ENCODE peak calls at places on chromosomes 5 and 9, in six cellular contexts. I is neural progenitor cell, A is PC-3, J is HCT116, H is SK-N-SH, W is MM.1S. F is an unnamed sample.

GRCh38 chr9:131274674-131275331 is 1.5 kb downstream of the FAM78A start:
- DNase-seq in J (no peak), W (peak; percentile 67), I (no peak), A (no peak), H (no peak), F (no peak)

GRCh38 chr9:87714819-87715218 is 11.1 kb upstream of the CTSL start:
- DNase-seq in J (no peak), I (no peak), H (no peak), A (peak; percentile 68), W (no peak), F (peak; percentile 89)

GRCh38 chr9:121783523-121784507 is 132.4 kb downstream of the DAB2IP start:
- DNase-seq in I (peak; percentile 83), J (no peak), H (no peak), A (no peak), W (no peak), F (no peak)

GRCh38 chr5:178547052-178547666 is 43.0 kb downstream of the COL23A1 start:
- DNase-seq in H (no peak), J (no peak), W (no peak), A (no peak), I (no peak), F (no peak)

GRCh38 chr9:14372437-14373318 is 58.7 kb upstream of the NFIB start:
- DNase-seq in W (no peak), J (peak; percentile 4), A (peak; percentile 84), H (peak; percentile 67), I (no peak), F (peak; percentile 70)

GRCh38 chr9:114339130-114339908 is 9.7 kb downstream of the ORM2 start:
- DNase-seq in H (peak; percentile 86), J (no peak), A (peak; percentile 65), I (peak; percentile 71), W (peak; percentile 18), F (peak; percentile 77)

GRCh38 chr5:139147743-139148079 is 50.5 kb downstream of the SIL1 start:
- DNase-seq in H (peak; percentile 65), I (no peak), A (no peak), W (no peak), J (no peak), F (peak; percentile 77)

GRCh38 chr5:73693573-73694061 is 67.6 kb downstream of the ARHGEF28 start:
- DNase-seq in J (no peak), H (peak; percentile 16), I (peak; percentile 8), A (peak; percentile 47), W (peak; percentile 49), F (peak; percentile 67)

GRCh38 chr9:129990269-129991005 is 52.6 kb downstream of the FNBP1 start:
- DNase-seq in H (no peak), J (no peak), W (no peak), A (no peak), I (no peak), F (peak; percentile 31)

GRCh38 chr5:117027384-117027783 is 452.8 kb upstream of the SEMA6A start:
- DNase-seq in W (no peak), J (no peak), A (no peak), I (no peak), H (no peak), F (no peak)

GRCh38 chr9:99336531-99336930 is 114.4 kb downstream of the SEC61B start:
- DNase-seq in J (no peak), W (no peak), H (no peak), I (no peak), A (no peak), F (no peak)

GRCh38 chr9:70229026-70229425 is 29.8 kb upstream of the SMC5 start:
- DNase-seq in I (peak; percentile 10), H (no peak), A (no peak), J (no peak), W (no peak), F (peak; percentile 9)

GRCh38 chr5:172837640-172838039 is 3.6 kb downstream of the ERGIC1 start:
- DNase-seq in I (no peak), H (no peak), J (no peak), A (peak; percentile 40), W (peak; percentile 96), F (no peak)

GRCh38 chr5:72441094-72441723 is 66.0 kb downstream of the ZNF366 start:
- DNase-seq in H (no peak), W (no peak), J (no peak), I (no peak), A (no peak), F (peak; percentile 20)

GRCh38 chr9:130288926-130289705 is 23.6 kb downstream of the HMCN2 start:
- DNase-seq in H (no peak), J (no peak), I (no peak), A (no peak), W (no peak), F (no peak)

GRCh38 chr9:135989722-135990467 is 28.7 kb upstream of the UBAC1 start:
- DNase-seq in W (no peak), J (no peak), H (no peak), A (no peak), I (peak; percentile 54), F (no peak)

GRCh38 chr5:66516535-66516934 is 79.7 kb upstream of the MAST4 start:
- DNase-seq in A (no peak), W (no peak), H (no peak), J (no peak), I (no peak), F (no peak)
- H2AFZ ChIP-seq in A (no peak overlapping the region), W (no peak overlapping the region), H (no peak overlapping the region), J (no peak overlapping the region), I (no peak overlapping the region), F (no peak overlapping the region)

GRCh38 chr5:149445343-149445738 is 66.2 kb upstream of the IL17B start:
- DNase-seq in J (no peak), I (no peak), W (no peak), A (no peak), H (no peak), F (no peak)
- H3K9ac ChIP-seq in J (peak overlapping the region; percentile 53), I (no peak overlapping the region), W (no peak overlapping the region), A (peak overlapping the region; percentile 39), H (peak overlapping the region; percentile 27), F (peak overlapping the region; percentile 66)

GRCh38 chr5:103532116-103532734 is 30.4 kb downstream of the NUDT12 start:
- DNase-seq in H (no peak), I (no peak), W (no peak), A (no peak), J (no peak), F (peak; percentile 62)
- TF ChIP-seq EZH2phosphoT487 in H (no peak), I (no peak), W (no peak), A (no peak), J (no peak), F (no peak)

DNA sequence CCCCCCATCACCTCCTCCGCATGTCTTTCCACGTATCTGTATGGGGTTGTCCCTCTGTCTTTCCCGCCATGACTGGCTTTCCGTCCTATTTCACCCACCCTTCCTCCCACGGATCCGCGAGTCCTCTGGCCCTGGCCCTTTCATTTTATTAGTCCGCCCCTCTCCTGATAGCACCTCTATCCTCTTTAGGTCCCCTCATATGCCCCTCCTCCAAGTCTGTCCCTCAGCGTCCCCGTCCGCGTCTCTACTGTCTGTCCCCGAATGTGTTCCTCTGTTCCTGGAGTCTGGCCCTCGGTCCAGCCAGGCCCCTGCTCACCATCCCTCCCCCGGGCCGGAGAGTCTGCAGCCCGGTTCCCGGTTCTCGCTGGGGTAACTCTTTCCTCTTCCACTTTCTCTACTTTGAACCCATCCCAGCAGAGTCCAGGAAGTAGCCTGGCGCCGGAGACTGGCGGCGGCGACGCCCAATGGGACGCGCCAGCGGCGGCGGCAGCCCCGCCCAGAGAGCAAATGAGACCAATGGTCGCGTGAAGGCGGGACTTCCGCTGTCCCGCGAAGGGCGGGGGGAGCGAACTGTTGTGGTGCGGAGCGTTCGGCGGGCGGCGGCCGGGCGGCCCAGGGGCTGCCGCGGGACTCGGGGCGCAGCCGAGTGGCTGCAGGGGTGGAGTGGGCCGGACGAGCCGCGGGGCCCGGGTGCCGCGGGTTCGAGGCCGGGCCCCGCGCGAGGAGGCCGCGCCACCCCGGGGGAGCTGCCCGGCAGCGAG is at the start of gene SAP30L:
- DNase-seq in A (peak; percentile 93), W (peak; percentile 95), J (peak; percentile 71), H (peak; percentile 99), I (peak; percentile 98), F (peak; percentile 98)
- H2AFZ ChIP-seq in A (peak within 1 kb of the TSS; percentile 99), W (peak within 1 kb of the TSS; percentile 93), J (peak within 1 kb of the TSS; percentile 98), H (peak within 1 kb of the TSS; percentile 95), I (peak within 1 kb of the TSS; percentile 85), F (peak within 1 kb of the TSS; percentile 99)

GRCh38 chr5:176676361-176676824 is 29.1 kb downstream of the TSPAN17 start:
- DNase-seq in I (no peak), J (peak; percentile 32), H (no peak), A (peak; percentile 65), W (no peak), F (peak; percentile 84)
- H3K9ac ChIP-seq in I (no peak overlapping the region), J (no peak overlapping the region), H (no peak overlapping the region), A (no peak overlapping the region), W (no peak overlapping the region), F (no peak overlapping the region)

DNA sequence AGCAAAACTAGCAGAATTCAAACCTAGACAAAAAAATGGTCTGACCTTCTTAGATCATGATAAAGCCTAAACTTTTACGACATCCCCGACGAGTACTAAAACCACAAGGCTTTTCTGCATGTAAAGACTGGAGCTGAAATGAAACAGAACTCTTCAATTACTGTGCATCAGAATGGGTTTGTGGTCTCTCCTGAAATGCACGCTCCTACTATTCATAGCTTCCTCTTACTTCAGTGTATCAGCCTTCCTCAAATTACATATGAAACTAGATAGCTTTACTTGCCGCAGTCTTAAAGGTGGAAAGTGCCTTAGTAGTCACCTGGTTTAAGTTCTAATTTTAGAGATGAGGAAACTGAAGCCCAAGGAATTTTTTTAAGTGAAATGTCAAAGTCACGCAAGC is 24.6 kb upstream of the MED10 start:
- DNase-seq in W (peak; percentile 95), H (no peak), A (no peak), J (no peak), I (no peak), F (no peak)
- TF ChIP-seq EZH2phosphoT487 in W (no peak), H (no peak), A (no peak), J (no peak), I (no peak), F (no peak)

DNA sequence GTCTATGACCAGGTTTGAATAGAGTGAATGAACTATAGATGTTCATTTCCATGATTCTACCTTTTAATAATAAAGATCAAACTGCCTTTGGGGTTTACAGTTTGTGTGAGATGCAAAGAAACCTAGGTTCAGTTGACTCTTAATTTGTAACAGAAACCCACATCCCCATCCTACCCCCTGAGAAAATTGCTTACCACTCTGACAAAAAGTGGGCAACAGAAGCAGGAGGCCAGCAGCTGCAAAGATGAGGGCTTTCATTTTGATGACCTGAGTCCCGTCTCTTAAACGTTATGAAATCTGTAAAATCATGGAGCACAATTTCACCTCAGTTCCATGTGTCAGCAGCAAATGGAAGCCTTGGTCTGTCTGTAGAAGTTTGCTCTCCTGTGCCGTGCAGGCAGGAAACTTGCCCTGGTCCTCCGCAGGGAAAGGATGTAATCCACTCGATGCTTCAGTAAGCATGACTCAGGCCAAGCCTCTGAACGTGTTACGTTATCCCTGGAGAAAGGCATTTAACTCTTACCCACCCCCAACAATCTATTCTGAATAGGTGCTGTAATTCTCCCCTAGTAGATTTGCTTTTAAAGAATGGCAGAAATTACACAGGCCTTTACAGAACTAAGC is at the start of gene F2RL2:
- DNase-seq in W (no peak), I (peak; percentile 76), H (no peak), A (peak; percentile 43), J (no peak), F (peak; percentile 80)
- H2AFZ ChIP-seq in W (no peak within 1 kb of the TSS), I (peak within 1 kb of the TSS; percentile 80), H (peak within 1 kb of the TSS; percentile 44), A (peak within 1 kb of the TSS; percentile 34), J (peak within 1 kb of the TSS; percentile 74), F (peak within 1 kb of the TSS; percentile 28)